ENCODE peak calls at places on chromosomes 2 and 18, in four cellular contexts. C is stimulated activated CD4-positive, alpha-beta T cell treated with anti-CD3 and anti-CD28 coated beads, Interleukin-15, amount 100 ng/mL, for 24 hours; A is pons; O is H54. S is an unnamed sample.

GRCh38 chr2:60297296-60298010 is 256.0 kb downstream of the BCL11A start:
- DNase-seq in C (no peak), O (no peak), A (no peak), S (no peak)

GRCh38 chr2:66069937-66070716 is 364.8 kb upstream of the MEIS1 start:
- DNase-seq in A (no peak), O (no peak), C (no peak), S (no peak)

GRCh38 chr2:33141476-33141875 is 194.7 kb downstream of the LTBP1 start:
- DNase-seq in O (no peak), A (no peak), C (no peak), S (no peak)

GRCh38 chr2:46929612-46930011 is 14.0 kb upstream of the MCFD2 start:
- DNase-seq in C (no peak), A (no peak), O (no peak), S (no peak)

GRCh38 chr18:40413160-40413559 is 1541.9 kb upstream of the PIK3C3 start:
- DNase-seq in O (no peak), A (peak), C (no peak), S (no peak)

GRCh38 chr2:170339753-170340692 is 162.1 kb downstream of the MYO3B start:
- DNase-seq in C (no peak), O (no peak), A (no peak), S (no peak)

GRCh38 chr2:158774663-158775062 is 20.5 kb upstream of the DAPL1 start:
- DNase-seq in A (no peak), C (no peak), O (no peak), S (no peak)

GRCh38 chr18:25647404-25647803 is 295.4 kb upstream of the ZNF521 start:
- DNase-seq in A (no peak), C (no peak), O (no peak), S (no peak)

GRCh38 chr2:2271471-2271941 is 59.6 kb downstream of the MYT1L start:
- DNase-seq in C (no peak), A (peak), O (peak), S (no peak)

GRCh38 chr2:33933203-33933602 is 334.1 kb upstream of the FAM98A start:
- DNase-seq in O (no peak), C (no peak), A (no peak), S (no peak)